ENCODE peak calls at places on chromosomes 7 and 10, in seven cellular contexts. Z, H, U, C, I, X and V are unnamed samples.

GRCh38 chr7:132697032-132697431 is 120.8 kb upstream of the PLXNA4 start:
- DNase-seq in U (no peak), Z (no peak), H (no peak), C (no peak), I (no peak), X (no peak), V (no peak)

GRCh38 chr7:117126631-117127030 is 173.3 kb downstream of the ST7 start:
- DNase-seq in Z (no peak), I (no peak), H (no peak), U (no peak), X (no peak), C (no peak), V (no peak)

GRCh38 chr10:60534791-60535389 is 145.2 kb upstream of the ANK3 start:
- DNase-seq in H (no peak), Z (no peak), X (no peak), C (no peak), U (no peak), I (no peak), V (no peak)

GRCh38 chr7:38398725-38399321 is 125.4 kb upstream of the TARP start:
- DNase-seq in H (peak; percentile 61), I (peak; percentile 69), Z (no peak), U (peak; percentile 53), C (peak; percentile 70), X (peak; percentile 58), V (peak; percentile 53)

GRCh38 chr7:72063325-72063724 is 348.8 kb downstream of the CALN1 start:
- DNase-seq in C (no peak), H (no peak), Z (no peak), X (no peak), I (no peak), U (no peak), V (no peak)

GRCh38 chr7:156099085-156099484 is 286.8 kb upstream of the SHH start:
- DNase-seq in H (no peak), Z (no peak), U (no peak), X (no peak), C (no peak), I (no peak), V (no peak)

GRCh38 chr10:31707578-31708411 is 220.8 kb downstream of the ARHGAP12 start:
- DNase-seq in Z (peak; percentile 72), I (peak; percentile 34), H (peak; percentile 62), C (peak; percentile 54), U (peak; percentile 74), X (no peak), V (no peak)

GRCh38 chr7:124058515-124058914 is 25.6 kb upstream of the TMEM229A start:
- DNase-seq in I (no peak), H (no peak), Z (no peak), X (no peak), C (no peak), U (no peak), V (no peak)

GRCh38 chr10:120742373-120742772 is 108.8 kb upstream of the WDR11 start:
- DNase-seq in C (no peak), I (no peak), X (no peak), U (no peak), H (no peak), Z (no peak), V (no peak)

GRCh38 chr7:151992375-151992774 is 33.1 kb upstream of the GALNT11 start:
- DNase-seq in C (peak; percentile 73), I (peak; percentile 67), U (peak; percentile 62), X (peak; percentile 58), H (peak; percentile 48), Z (peak; percentile 73), V (peak; percentile 26)

GRCh38 chr7:36684951-36685350 is 39.3 kb downstream of the AOAH start:
- DNase-seq in X (no peak), I (no peak), C (no peak), H (no peak), Z (no peak), U (no peak), V (no peak)

GRCh38 chr10:26944261-26944882 is 83.6 kb upstream of the ABI1 start:
- DNase-seq in H (no peak), Z (no peak), X (no peak), I (no peak), U (no peak), C (no peak), V (no peak)

GRCh38 chr7:47992446-47992845 is 13.0 kb upstream of the HUS1 start:
- DNase-seq in C (no peak), Z (no peak), U (no peak), I (no peak), H (no peak), X (no peak), V (no peak)

GRCh38 chr10:7107287-7107686 is 303.5 kb downstream of the SFMBT2 start:
- DNase-seq in X (no peak), U (no peak), I (peak; percentile 31), H (no peak), C (no peak), Z (no peak), V (no peak)

GRCh38 chr10:9635691-9636090 is 1382.0 kb upstream of the CELF2 start:
- DNase-seq in H (no peak), U (no peak), X (no peak), C (no peak), Z (no peak), I (no peak), V (no peak)

GRCh38 chr7:55206235-55207029 is 158.7 kb upstream of the LANCL2 start:
- DNase-seq in I (no peak), U (no peak), H (no peak), X (no peak), Z (no peak), C (no peak), V (no peak)

GRCh38 chr7:130349911-130350782 is 5.5 kb downstream of the CPA5 start:
- DNase-seq in I (no peak), H (no peak), C (no peak), Z (no peak), X (no peak), U (no peak), V (no peak)

GRCh38 chr10:122052702-122053101 is 63.7 kb downstream of the TACC2 start:
- DNase-seq in I (no peak), C (no peak), X (no peak), U (no peak), Z (peak; percentile 31), H (peak; percentile 78), V (no peak)

GRCh38 chr10:69461327-69462025 is 10.2 kb downstream of the TSPAN15 start:
- DNase-seq in C (no peak), U (no peak), I (no peak), Z (no peak), H (no peak), X (no peak), V (no peak)

DNA sequence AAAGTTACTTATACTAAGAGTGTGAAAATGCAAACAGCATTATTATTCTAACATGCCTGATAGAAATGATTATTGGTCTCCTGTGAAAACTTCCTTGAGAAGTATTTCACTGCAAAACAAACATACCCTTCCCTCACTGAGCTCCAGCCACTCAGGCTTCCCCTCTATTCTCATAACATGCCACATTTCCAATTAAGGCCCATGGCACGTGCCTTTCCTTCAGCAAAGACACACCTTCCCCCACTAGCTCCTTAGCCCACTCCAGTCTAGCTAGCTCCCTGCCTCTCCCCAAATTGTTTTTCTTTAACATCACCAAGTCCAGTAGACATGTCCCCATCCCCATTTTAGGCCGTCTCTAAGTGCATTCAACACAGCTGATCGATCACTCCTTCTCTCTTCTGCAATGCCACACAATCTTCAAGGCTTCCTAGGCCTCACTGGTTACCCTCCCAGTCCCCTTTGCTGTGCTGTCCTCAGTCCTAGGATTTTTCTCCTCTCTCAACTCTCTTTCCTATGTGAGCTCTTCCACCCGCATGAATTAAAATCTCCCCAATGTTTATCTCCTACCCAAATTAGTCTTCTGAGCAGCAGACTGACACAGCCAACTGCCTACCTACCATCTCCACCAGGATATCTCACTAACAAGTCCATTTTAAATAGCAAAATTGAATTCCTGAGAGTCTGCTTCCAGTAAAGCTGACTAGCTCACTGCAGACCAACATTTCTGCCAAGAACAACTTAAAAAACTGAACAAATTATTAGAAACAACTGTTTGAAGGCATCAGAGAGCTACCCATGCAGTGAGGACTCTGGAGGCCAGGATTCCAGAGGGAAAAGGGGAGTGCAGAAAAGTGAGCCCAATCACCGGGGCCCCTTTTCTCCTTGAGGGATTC is 11.9 kb downstream of the CYTH3 start:
- DNase-seq in Z (no peak), C (no peak), U (no peak), I (no peak), X (no peak), H (no peak), V (no peak)
- H3K27ac ChIP-seq in Z (peak overlapping the region; percentile 77), C (peak overlapping the region; percentile 67), U (peak overlapping the region; percentile 39), I (peak overlapping the region; percentile 41), X (peak overlapping the region; percentile 62), H (peak overlapping the region; percentile 43), V (no peak overlapping the region)

GRCh38 chr7:13276977-13277376 is 589.5 kb downstream of the ARL4A start:
- DNase-seq in C (no peak), Z (no peak), X (no peak), I (no peak), H (no peak), U (no peak), V (no peak)
- TF ChIP-seq CTCF in C (no peak), Z (no peak), X (no peak), I (peak; percentile 55), H (no peak), U (no peak), V (no peak)

GRCh38 chr7:119167431-119167830 is 942.9 kb downstream of the ANKRD7 start:
- DNase-seq in U (no peak), C (no peak), Z (no peak), H (no peak), I (no peak), X (no peak), V (no peak)
- H3K9me3 ChIP-seq in U (peaks cover 57% of the 10 kb centered on the region), C (no peaks in the 10 kb centered on the region), Z (no peaks in the 10 kb centered on the region), H (peaks cover 7% of the 10 kb centered on the region), I (no peaks in the 10 kb centered on the region), X (peaks cover 15% of the 10 kb centered on the region), V (peaks cover 4% of the 10 kb centered on the region)

GRCh38 chr7:134691820-134692705 is 45.4 kb downstream of the BPGM start:
- DNase-seq in H (no peak), Z (peak; percentile 72), X (no peak), C (no peak), U (no peak), I (peak; percentile 42), V (no peak)
- H3K27ac ChIP-seq in H (peak overlapping the region; percentile 56), Z (peak overlapping the region; percentile 90), X (peak overlapping the region; percentile 84), C (no peak overlapping the region), U (peak overlapping the region; percentile 37), I (peak overlapping the region; percentile 75), V (no peak overlapping the region)